ENCODE peak calls at places on chromosome 9, in ten cellular contexts. One of them, this sample, is unnamed.

GRCh38 chr9:117414906-117415583 is at the start of gene ASTN2:
- DNase-seq in adipocyte: no peak
- DNase-seq in HCT116: no peak
- DNase-seq in CD8-positive, alpha-beta T cell: no peak
- DNase-seq in endodermal cell: peak; percentile 80
- DNase-seq in A549: no peak
- DNase-seq in ovary: no peak
- DNase-seq in tibial artery: no peak
- DNase-seq in AG04450: no peak
- DNase-seq in thyroid gland: peak; percentile 13
- DNase-seq in this sample: no peak

GRCh38 chr9:134190232-134191121 is 26.1 kb upstream of the RNU6ATAC start:
- DNase-seq in tibial artery: peak; percentile 9
- DNase-seq in ovary: peak; percentile 9
- DNase-seq in thyroid gland: no peak
- DNase-seq in endodermal cell: peak; percentile 43
- DNase-seq in CD8-positive, alpha-beta T cell: no peak
- DNase-seq in A549: no peak
- DNase-seq in adipocyte: no peak
- DNase-seq in HCT116: no peak
- DNase-seq in AG04450: no peak
- DNase-seq in this sample: no peak

GRCh38 chr9:124450931-124451661 is 845 bp downstream of the ADGRD2 start:
- DNase-seq in HCT116: no peak
- DNase-seq in endodermal cell: peak; percentile 63
- DNase-seq in A549: no peak
- DNase-seq in AG04450: no peak
- DNase-seq in adipocyte: no peak
- DNase-seq in CD8-positive, alpha-beta T cell: no peak
- DNase-seq in tibial artery: no peak
- DNase-seq in ovary: no peak
- DNase-seq in thyroid gland: no peak
- DNase-seq in this sample: no peak

GRCh38 chr9:10855847-10856246 is 243.0 kb upstream of the PTPRD start:
- DNase-seq in thyroid gland: no peak
- DNase-seq in HCT116: no peak
- DNase-seq in tibial artery: no peak
- DNase-seq in AG04450: no peak
- DNase-seq in adipocyte: peak; percentile 4
- DNase-seq in ovary: no peak
- DNase-seq in CD8-positive, alpha-beta T cell: no peak
- DNase-seq in endodermal cell: no peak
- DNase-seq in A549: peak; percentile 2
- DNase-seq in this sample: no peak

GRCh38 chr9:89527084-89527483 is 29.2 kb upstream of the SEMA4D start:
- DNase-seq in adipocyte: no peak
- DNase-seq in A549: no peak
- DNase-seq in tibial artery: peak; percentile 55
- DNase-seq in AG04450: no peak
- DNase-seq in CD8-positive, alpha-beta T cell: no peak
- DNase-seq in HCT116: no peak
- DNase-seq in ovary: no peak
- DNase-seq in endodermal cell: no peak
- DNase-seq in thyroid gland: no peak
- DNase-seq in this sample: no peak

GRCh38 chr9:135015986-135016640 is 71.4 kb upstream of the OLFM1 start:
- DNase-seq in tibial artery: no peak
- DNase-seq in AG04450: no peak
- DNase-seq in ovary: no peak
- DNase-seq in HCT116: no peak
- DNase-seq in thyroid gland: no peak
- DNase-seq in CD8-positive, alpha-beta T cell: no peak
- DNase-seq in adipocyte: no peak
- DNase-seq in A549: no peak
- DNase-seq in endodermal cell: no peak
- DNase-seq in this sample: no peak

GRCh38 chr9:109399258-109399767 is 78.5 kb upstream of the EPB41L4B start:
- DNase-seq in endodermal cell: peak; percentile 24
- DNase-seq in CD8-positive, alpha-beta T cell: no peak
- DNase-seq in ovary: no peak
- DNase-seq in AG04450: no peak
- DNase-seq in adipocyte: no peak
- DNase-seq in HCT116: no peak
- DNase-seq in A549: no peak
- DNase-seq in tibial artery: no peak
- DNase-seq in thyroid gland: no peak
- DNase-seq in this sample: no peak

GRCh38 chr9:70553718-70554673 is 139.5 kb upstream of the KLF9 start:
- DNase-seq in CD8-positive, alpha-beta T cell: no peak
- DNase-seq in ovary: no peak
- DNase-seq in AG04450: no peak
- DNase-seq in tibial artery: no peak
- DNase-seq in endodermal cell: peak; percentile 67
- DNase-seq in adipocyte: no peak
- DNase-seq in thyroid gland: peak; percentile 89
- DNase-seq in HCT116: no peak
- DNase-seq in A549: no peak
- DNase-seq in this sample: no peak

GRCh38 chr9:97830884-97831829 is 21.9 kb upstream of the FOXE1 start:
- DNase-seq in CD8-positive, alpha-beta T cell: no peak
- DNase-seq in AG04450: no peak
- DNase-seq in endodermal cell: peak; percentile 76
- DNase-seq in adipocyte: no peak
- DNase-seq in tibial artery: no peak
- DNase-seq in thyroid gland: peak; percentile 57
- DNase-seq in A549: no peak
- DNase-seq in ovary: no peak
- DNase-seq in HCT116: no peak
- DNase-seq in this sample: peak; percentile 58

GRCh38 chr9:110191616-110192015 is 16.3 kb downstream of the C9orf152 start:
- DNase-seq in A549: no peak
- DNase-seq in tibial artery: no peak
- DNase-seq in AG04450: no peak
- DNase-seq in thyroid gland: no peak
- DNase-seq in adipocyte: no peak
- DNase-seq in endodermal cell: no peak
- DNase-seq in CD8-positive, alpha-beta T cell: no peak
- DNase-seq in HCT116: no peak
- DNase-seq in ovary: no peak
- DNase-seq in this sample: no peak

GRCh38 chr9:123834907-123835562 is 94.9 kb downstream of the DENND1A start:
- DNase-seq in HCT116: no peak
- DNase-seq in CD8-positive, alpha-beta T cell: no peak
- DNase-seq in thyroid gland: no peak
- DNase-seq in adipocyte: peak; percentile 29
- DNase-seq in A549: no peak
- DNase-seq in ovary: no peak
- DNase-seq in endodermal cell: no peak
- DNase-seq in AG04450: no peak
- DNase-seq in tibial artery: no peak
- DNase-seq in this sample: no peak

GRCh38 chr9:87259543-87259942 is 238.1 kb upstream of the DAPK1 start:
- DNase-seq in adipocyte: peak; percentile 74
- DNase-seq in CD8-positive, alpha-beta T cell: no peak
- DNase-seq in endodermal cell: no peak
- DNase-seq in ovary: no peak
- DNase-seq in tibial artery: no peak
- DNase-seq in AG04450: no peak
- DNase-seq in HCT116: no peak
- DNase-seq in thyroid gland: no peak
- DNase-seq in A549: no peak
- DNase-seq in this sample: no peak

GRCh38 chr9:93141771-93142483 is 7.9 kb upstream of the NINJ1 start:
- DNase-seq in adipocyte: no peak
- DNase-seq in ovary: no peak
- DNase-seq in CD8-positive, alpha-beta T cell: no peak
- DNase-seq in thyroid gland: no peak
- DNase-seq in A549: no peak
- DNase-seq in endodermal cell: no peak
- DNase-seq in HCT116: no peak
- DNase-seq in tibial artery: no peak
- DNase-seq in AG04450: no peak
- DNase-seq in this sample: no peak

GRCh38 chr9:129639756-129640085 is 2.2 kb downstream of the ASB6 start:
- DNase-seq in tibial artery: no peak
- DNase-seq in AG04450: no peak
- DNase-seq in ovary: no peak
- DNase-seq in HCT116: no peak
- DNase-seq in A549: no peak
- DNase-seq in CD8-positive, alpha-beta T cell: no peak
- DNase-seq in endodermal cell: no peak
- DNase-seq in thyroid gland: no peak
- DNase-seq in adipocyte: no peak
- DNase-seq in this sample: no peak

GRCh38 chr9:7489018-7489417 is 310.6 kb downstream of the DMAC1 start:
- DNase-seq in endodermal cell: no peak
- DNase-seq in A549: no peak
- DNase-seq in adipocyte: no peak
- DNase-seq in tibial artery: no peak
- DNase-seq in HCT116: no peak
- DNase-seq in thyroid gland: no peak
- DNase-seq in AG04450: no peak
- DNase-seq in ovary: no peak
- DNase-seq in CD8-positive, alpha-beta T cell: no peak
- DNase-seq in this sample: no peak

GRCh38 chr9:114757984-114758383 is 47.9 kb downstream of the TNFSF15 start:
- DNase-seq in tibial artery: no peak
- DNase-seq in ovary: no peak
- DNase-seq in A549: no peak
- DNase-seq in endodermal cell: no peak
- DNase-seq in adipocyte: no peak
- DNase-seq in thyroid gland: no peak
- DNase-seq in CD8-positive, alpha-beta T cell: no peak
- DNase-seq in AG04450: no peak
- DNase-seq in HCT116: no peak
- DNase-seq in this sample: no peak

GRCh38 chr9:5863092-5863746 is 27.5 kb upstream of the MLANA start:
- DNase-seq in ovary: no peak
- DNase-seq in adipocyte: no peak
- DNase-seq in A549: no peak
- DNase-seq in CD8-positive, alpha-beta T cell: no peak
- DNase-seq in AG04450: no peak
- DNase-seq in endodermal cell: no peak
- DNase-seq in tibial artery: no peak
- DNase-seq in HCT116: no peak
- DNase-seq in thyroid gland: no peak
- DNase-seq in this sample: no peak

DNA sequence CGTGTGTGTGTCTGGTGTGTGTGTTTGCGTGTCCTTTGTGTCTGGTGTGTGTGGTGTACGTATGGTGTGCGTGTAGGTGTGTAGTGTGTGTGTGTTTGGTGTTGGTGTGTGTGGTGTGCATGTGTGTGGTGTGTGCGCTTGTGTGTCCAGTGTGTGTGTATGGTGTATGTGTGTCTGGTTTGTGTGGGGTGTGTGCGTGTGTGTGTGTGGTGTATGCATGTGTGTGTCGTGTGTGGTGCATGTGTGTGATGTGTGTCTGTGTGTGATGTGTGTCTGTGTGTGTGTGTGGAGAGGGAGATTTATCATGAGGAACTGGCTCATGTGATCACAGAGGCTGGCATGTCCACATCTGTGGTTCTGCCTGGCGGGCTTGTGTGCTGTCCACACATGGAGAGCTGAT is 71.7 kb downstream of the CACNA1B start:
- DNase-seq in CD8-positive, alpha-beta T cell: no peak
- DNase-seq in adipocyte: no peak
- DNase-seq in AG04450: no peak
- DNase-seq in HCT116: no peak
- DNase-seq in tibial artery: no peak
- DNase-seq in ovary: no peak
- DNase-seq in endodermal cell: no peak
- DNase-seq in thyroid gland: no peak
- DNase-seq in A549: no peak
- DNase-seq in this sample: no peak
- H3K9me3 ChIP-seq in CD8-positive, alpha-beta T cell: peaks cover 5% of the 10 kb centered on the region
- H3K9me3 ChIP-seq in adipocyte: peaks cover 18% of the 10 kb centered on the region
- H3K9me3 ChIP-seq in AG04450: peaks cover 82% of the 10 kb centered on the region
- H3K9me3 ChIP-seq in HCT116: peaks cover 29% of the 10 kb centered on the region
- H3K9me3 ChIP-seq in tibial artery: peaks cover 5% of the 10 kb centered on the region
- H3K9me3 ChIP-seq in ovary: no peaks in the 10 kb centered on the region
- H3K9me3 ChIP-seq in endodermal cell: peaks cover 58% of the 10 kb centered on the region
- H3K9me3 ChIP-seq in thyroid gland: no peaks in the 10 kb centered on the region
- H3K9me3 ChIP-seq in A549: peaks cover 41% of the 10 kb centered on the region
- H3K9me3 ChIP-seq in this sample: peaks cover 24% of the 10 kb centered on the region

GRCh38 chr9:77462066-77462465 is 186.1 kb downstream of the GNA14 start:
- DNase-seq in HCT116: no peak
- DNase-seq in endodermal cell: peak; percentile 62
- DNase-seq in thyroid gland: no peak
- DNase-seq in AG04450: no peak
- DNase-seq in adipocyte: no peak
- DNase-seq in ovary: no peak
- DNase-seq in A549: no peak
- DNase-seq in tibial artery: no peak
- DNase-seq in CD8-positive, alpha-beta T cell: no peak
- DNase-seq in this sample: no peak
- H3K4me3 ChIP-seq in HCT116: no peak overlapping the region
- H3K4me3 ChIP-seq in endodermal cell: no peak overlapping the region
- H3K4me3 ChIP-seq in thyroid gland: no peak overlapping the region
- H3K4me3 ChIP-seq in AG04450: no peak overlapping the region
- H3K4me3 ChIP-seq in adipocyte: no peak overlapping the region
- H3K4me3 ChIP-seq in ovary: no peak overlapping the region
- H3K4me3 ChIP-seq in A549: no peak overlapping the region
- H3K4me3 ChIP-seq in tibial artery: no peak overlapping the region
- H3K4me3 ChIP-seq in CD8-positive, alpha-beta T cell: no peak overlapping the region
- H3K4me3 ChIP-seq in this sample: no peak overlapping the region

GRCh38 chr9:103364753-103365152 is 369.6 kb downstream of the CYLC2 start:
- DNase-seq in CD8-positive, alpha-beta T cell: no peak
- DNase-seq in HCT116: no peak
- DNase-seq in A549: peak; percentile 18
- DNase-seq in adipocyte: peak; percentile 55
- DNase-seq in endodermal cell: no peak
- DNase-seq in ovary: no peak
- DNase-seq in thyroid gland: no peak
- DNase-seq in AG04450: no peak
- DNase-seq in tibial artery: no peak
- DNase-seq in this sample: no peak

DNA sequence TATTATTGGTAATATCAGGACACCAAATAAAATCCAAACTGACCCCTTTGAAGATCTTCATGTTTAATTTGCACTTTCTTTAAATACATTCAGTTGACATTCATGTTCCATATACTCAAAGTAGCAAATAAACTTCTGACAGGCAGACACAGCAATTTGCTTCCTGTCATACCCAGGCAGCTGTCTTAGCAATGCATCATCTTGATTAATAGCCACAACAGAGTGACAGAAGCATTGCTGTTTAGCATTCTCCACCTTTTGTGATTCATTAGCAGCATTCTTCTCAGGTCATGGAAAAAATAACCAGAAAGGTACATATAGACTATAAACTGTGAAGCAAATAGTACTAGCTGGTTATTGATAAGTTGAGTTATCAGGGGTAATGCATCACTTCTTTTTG is 366.8 kb downstream of the CYLC2 start:
- DNase-seq in AG04450: no peak
- DNase-seq in endodermal cell: no peak
- DNase-seq in ovary: no peak
- DNase-seq in A549: no peak
- DNase-seq in CD8-positive, alpha-beta T cell: no peak
- DNase-seq in thyroid gland: no peak
- DNase-seq in HCT116: no peak
- DNase-seq in adipocyte: no peak
- DNase-seq in tibial artery: no peak
- DNase-seq in this sample: no peak
- H3K9me3 ChIP-seq in AG04450: peaks cover 4% of the 10 kb centered on the region
- H3K9me3 ChIP-seq in endodermal cell: peaks cover 30% of the 10 kb centered on the region
- H3K9me3 ChIP-seq in ovary: no peaks in the 10 kb centered on the region
- H3K9me3 ChIP-seq in A549: no peaks in the 10 kb centered on the region
- H3K9me3 ChIP-seq in CD8-positive, alpha-beta T cell: no peaks in the 10 kb centered on the region
- H3K9me3 ChIP-seq in thyroid gland: no peaks in the 10 kb centered on the region
- H3K9me3 ChIP-seq in HCT116: peaks cover 13% of the 10 kb centered on the region
- H3K9me3 ChIP-seq in adipocyte: no peaks in the 10 kb centered on the region
- H3K9me3 ChIP-seq in tibial artery: no peaks in the 10 kb centered on the region
- H3K9me3 ChIP-seq in this sample: peaks cover 4% of the 10 kb centered on the region

GRCh38 chr9:31347082-31347617 is 1037.3 kb upstream of the ACO1 start:
- DNase-seq in endodermal cell: no peak
- DNase-seq in adipocyte: peak; percentile 64
- DNase-seq in tibial artery: no peak
- DNase-seq in AG04450: no peak
- DNase-seq in thyroid gland: no peak
- DNase-seq in HCT116: no peak
- DNase-seq in CD8-positive, alpha-beta T cell: peak; percentile 20
- DNase-seq in A549: no peak
- DNase-seq in ovary: no peak
- DNase-seq in this sample: no peak
- H3K4me3 ChIP-seq in endodermal cell: no peak overlapping the region
- H3K4me3 ChIP-seq in adipocyte: peak overlapping the region; percentile 67
- H3K4me3 ChIP-seq in tibial artery: no peak overlapping the region
- H3K4me3 ChIP-seq in AG04450: no peak overlapping the region
- H3K4me3 ChIP-seq in thyroid gland: peak overlapping the region; percentile 16
- H3K4me3 ChIP-seq in HCT116: no peak overlapping the region
- H3K4me3 ChIP-seq in CD8-positive, alpha-beta T cell: peak overlapping the region; percentile 2
- H3K4me3 ChIP-seq in A549: no peak overlapping the region
- H3K4me3 ChIP-seq in ovary: no peak overlapping the region
- H3K4me3 ChIP-seq in this sample: no peak overlapping the region

This sample was measured in Caco-2.